ENCODE peak calls at places on chromosomes 5 and 9, in five cellular contexts. C is MM.1S, T is upper lobe of right lung, S is stomach, B is A549. V is an unnamed sample. For H3K4me1, the result is how much of the 10 kb centered on the place peaks cover.

GRCh38 chr5:169576181-169576598 is 7.4 kb upstream of the SPDL1 start:
- DNase-seq in B (no peak), S (no peak), T (no peak), C (no peak), V (no peak)

GRCh38 chr5:855771-856530 is 5.2 kb upstream of the ZDHHC11 start:
- DNase-seq in S (no peak), C (no peak), T (peak), B (peak), V (no peak)

GRCh38 chr5:1750469-1750868 is 49.2 kb downstream of the MRPL36 start:
- DNase-seq in T (peak), S (peak), B (no peak), C (no peak), V (no peak)

GRCh38 chr5:139561655-139562451 is 714 bp downstream of the UBE2D2 start:
- DNase-seq in T (peak), B (peak), C (peak), S (peak), V (no peak)

GRCh38 chr5:81969226-81969625 is 2.6 kb upstream of the ATG10 start:
- DNase-seq in S (no peak), T (no peak), B (no peak), C (no peak), V (no peak)

GRCh38 chr9:124770359-124771020 is 621 bp downstream of the NR6A1 start:
- DNase-seq in C (peak), B (peak), T (no peak), S (no peak), V (peak)

GRCh38 chr5:180136661-180137381 is 65.3 kb upstream of the RNF130 start:
- DNase-seq in C (no peak), T (no peak), B (no peak), S (peak), V (no peak)

GRCh38 chr9:37236822-37237221 is 116.4 kb downstream of the ZCCHC7 start:
- DNase-seq in C (no peak), B (no peak), S (no peak), T (no peak), V (no peak)

GRCh38 chr9:96484521-96484931 is 34.6 kb downstream of the HABP4 start:
- DNase-seq in T (no peak), S (no peak), B (no peak), C (peak), V (no peak)

GRCh38 chr5:26553079-26553478 is 485.3 kb downstream of the CDH9 start:
- DNase-seq in T (no peak), S (no peak), C (no peak), B (peak), V (no peak)

GRCh38 chr9:122029898-122030297 is 63.2 kb downstream of the TTLL11 start:
- DNase-seq in T (no peak), C (no peak), B (peak), S (no peak), V (no peak)

GRCh38 chr5:91318727-91319126 is 64.4 kb downstream of the ARRDC3 start:
- DNase-seq in T (no peak), S (no peak), B (no peak), C (no peak), V (no peak)

GRCh38 chr9:33289501-33289900 is 815 bp upstream of the NFX1 start:
- DNase-seq in T (peak), B (no peak), S (no peak), C (no peak), V (no peak)

GRCh38 chr5:77776606-77777206 is 567 bp upstream of the TBCA start:
- DNase-seq in B (no peak), T (no peak), C (no peak), S (no peak), V (no peak)

GRCh38 chr5:79259810-79260209 is 23.9 kb downstream of the JMY start:
- DNase-seq in S (no peak), B (no peak), C (no peak), T (no peak), V (no peak)

GRCh38 chr9:27379311-27380236 is 82.6 kb upstream of the EQTN start:
- DNase-seq in S (no peak), C (no peak), T (no peak), B (peak), V (no peak)

GRCh38 chr5:151673421-151673820 is 13.3 kb downstream of the SPARC start:
- DNase-seq in S (no peak), T (no peak), C (no peak), B (no peak), V (no peak)

GRCh38 chr9:112819635-112820496 is 69.3 kb downstream of the SNX30 start:
- DNase-seq in T (no peak), S (peak), C (peak), B (peak), V (peak)

GRCh38 chr5:96734871-96735325 is 72.7 kb downstream of the CAST start:
- DNase-seq in S (no peak), T (no peak), C (no peak), B (no peak), V (no peak)

GRCh38 chr9:37969558-37970300 is 65.8 kb upstream of the SLC25A51 start:
- DNase-seq in T (peak), C (no peak), S (no peak), B (no peak), V (no peak)

GRCh38 chr5:3993856-3994473 is 398.3 kb downstream of the IRX1 start:
- DNase-seq in B (no peak), T (no peak), S (no peak), C (no peak), V (no peak)

GRCh38 chr5:131263648-131264452 is at the start of gene CDC42SE2:
- DNase-seq in T (peak), C (peak), B (peak), S (peak), V (peak)

GRCh38 chr5:126857472-126858410 is 80.8 kb downstream of the LMNB1 start:
- DNase-seq in B (no peak), T (no peak), S (no peak), C (no peak), V (no peak)

GRCh38 chr5:119318256-119318914 is 37.4 kb upstream of the TNFAIP8 start:
- DNase-seq in T (no peak), B (no peak), C (no peak), S (no peak), V (no peak)

GRCh38 chr5:150350524-150351344 is 6.8 kb upstream of the TCOF1 start:
- DNase-seq in S (peak), C (peak), T (peak), B (peak), V (peak)

GRCh38 chr9:114799925-114800324 is 5.9 kb downstream of the TNFSF15 start:
- DNase-seq in S (no peak), B (no peak), C (no peak), T (no peak), V (no peak)

GRCh38 chr9:71748280-71748743 is 20.0 kb downstream of the CEMIP2 start:
- DNase-seq in B (no peak), S (no peak), T (no peak), C (no peak), V (no peak)

GRCh38 chr5:90134892-90135291 is 274.7 kb downstream of the CETN3 start:
- DNase-seq in S (peak), B (no peak), T (no peak), C (no peak), V (no peak)

GRCh38 chr5:139689631-139690384 is 41.7 kb downstream of the CXXC5 start:
- DNase-seq in T (no peak), C (peak), S (peak), B (peak), V (no peak)

GRCh38 chr5:10689391-10690081 is 71.5 kb downstream of the DAP start:
- DNase-seq in S (no peak), B (peak), T (no peak), C (peak), V (no peak)

GRCh38 chr5:131323378-131323777 is 59.5 kb downstream of the CDC42SE2 start:
- DNase-seq in C (no peak), T (no peak), B (no peak), S (no peak), V (no peak)

GRCh38 chr9:76803762-76804161 is 39.5 kb downstream of the PCA3 start:
- DNase-seq in C (no peak), T (no peak), B (no peak), S (no peak), V (no peak)

GRCh38 chr9:136087741-136088480 is 7.2 kb downstream of the NACC2 start:
- DNase-seq in T (peak), S (no peak), C (no peak), B (no peak), V (no peak)

GRCh38 chr5:149278811-149279210 is 7.2 kb downstream of the AFAP1L1 start:
- DNase-seq in C (no peak), T (no peak), B (no peak), S (no peak), V (no peak)
- H3K4me1 ChIP-seq in C (under half), T (under half), B (under half), S (under half), V (under half)

GRCh38 chr5:160387445-160387844 is 12.4 kb downstream of the FAM200C start:
- DNase-seq in T (no peak), B (no peak), C (no peak), S (no peak), V (no peak)

GRCh38 chr5:160395111-160395510 is 4.7 kb downstream of the FAM200C start:
- DNase-seq in B (no peak), C (no peak), T (no peak), S (no peak), V (no peak)

GRCh38 chr5:160385496-160385895 is 14.4 kb downstream of the FAM200C start:
- DNase-seq in S (no peak), C (no peak), T (no peak), B (no peak), V (no peak)

GRCh38 chr5:160390787-160391696 is 8.8 kb downstream of the FAM200C start:
- DNase-seq in C (peak), T (no peak), S (no peak), B (peak), V (no peak)
- TF ChIP-seq CTCF in C (peak), T (peak), S (no peak), B (peak), V (no peak)

DNA sequence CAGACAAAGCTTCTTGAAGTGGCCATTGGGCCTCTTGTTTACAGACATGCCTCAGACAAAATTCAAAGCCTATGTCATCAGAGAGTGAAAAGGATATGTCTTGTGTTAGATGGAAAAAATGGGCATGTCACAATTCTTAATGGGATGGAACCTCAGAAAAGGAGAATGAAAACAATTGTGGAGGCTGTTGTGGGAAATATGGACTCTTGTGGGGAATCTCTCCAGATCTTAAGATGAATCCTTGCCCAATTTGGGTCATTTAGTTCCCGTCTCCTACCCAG is 19.5 kb downstream of the SLC22A5 start:
- DNase-seq in T (no peak), C (no peak), B (no peak), S (no peak), V (no peak)
- H3K4me1 ChIP-seq in T (under half), C (under half), B (half or more), S (half or more), V (under half)

DNA sequence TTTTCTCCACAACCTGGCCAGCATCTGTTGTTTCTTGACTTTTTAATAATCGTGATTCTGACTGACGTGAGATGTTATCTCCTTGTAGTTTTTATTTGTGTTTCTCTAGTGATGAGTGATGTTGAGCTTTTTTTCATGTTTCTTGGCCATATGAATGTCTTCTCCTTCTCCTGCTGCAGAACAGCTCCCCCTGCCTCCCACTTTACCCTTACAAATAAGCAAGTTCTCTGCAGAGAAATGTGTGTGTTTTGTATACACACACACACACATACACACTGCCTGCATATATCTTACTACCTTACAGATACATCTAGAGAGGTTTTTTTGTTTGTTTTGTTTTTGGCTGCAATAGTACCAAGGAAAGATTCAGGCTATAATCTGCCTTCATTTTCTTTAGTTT is 88.7 kb upstream of the PHF24 start:
- DNase-seq in S (no peak), T (no peak), B (peak), C (peak), V (no peak)
- TF ChIP-seq CTCF in S (no peak), T (peak), B (peak), C (peak), V (no peak)

DNA sequence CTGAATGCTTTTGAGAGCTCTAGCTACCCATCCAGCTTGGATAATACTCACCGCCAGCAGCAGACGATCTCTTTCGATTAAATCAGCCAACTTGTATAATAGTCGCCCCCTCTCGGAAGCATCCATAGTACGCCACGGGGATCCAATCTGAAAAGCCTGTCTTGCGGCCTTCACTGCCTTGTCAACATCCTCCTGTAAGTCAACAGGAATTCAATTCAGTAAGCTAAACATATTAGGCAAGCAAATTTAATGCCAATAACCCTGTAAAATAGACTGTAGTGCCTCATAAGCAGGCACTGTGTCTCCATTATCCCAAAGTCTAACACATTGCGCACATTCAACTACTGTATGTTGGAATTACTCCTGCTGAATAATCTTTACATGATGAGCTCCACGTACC is 22.0 kb downstream of the ALDH1A1 start:
- DNase-seq in T (no peak), C (no peak), B (peak), S (no peak), V (no peak)
- H3K4me1 ChIP-seq in T (under half), C (under half), B (half or more), S (under half), V (under half)

GRCh38 chr9:4679268-4680177 is at the start of gene CDC37L1:
- DNase-seq in T (peak), B (peak), C (peak), S (peak), V (peak)
- TF ChIP-seq CTCF in T (peak), B (peak), C (peak), S (peak), V (peak)

DNA sequence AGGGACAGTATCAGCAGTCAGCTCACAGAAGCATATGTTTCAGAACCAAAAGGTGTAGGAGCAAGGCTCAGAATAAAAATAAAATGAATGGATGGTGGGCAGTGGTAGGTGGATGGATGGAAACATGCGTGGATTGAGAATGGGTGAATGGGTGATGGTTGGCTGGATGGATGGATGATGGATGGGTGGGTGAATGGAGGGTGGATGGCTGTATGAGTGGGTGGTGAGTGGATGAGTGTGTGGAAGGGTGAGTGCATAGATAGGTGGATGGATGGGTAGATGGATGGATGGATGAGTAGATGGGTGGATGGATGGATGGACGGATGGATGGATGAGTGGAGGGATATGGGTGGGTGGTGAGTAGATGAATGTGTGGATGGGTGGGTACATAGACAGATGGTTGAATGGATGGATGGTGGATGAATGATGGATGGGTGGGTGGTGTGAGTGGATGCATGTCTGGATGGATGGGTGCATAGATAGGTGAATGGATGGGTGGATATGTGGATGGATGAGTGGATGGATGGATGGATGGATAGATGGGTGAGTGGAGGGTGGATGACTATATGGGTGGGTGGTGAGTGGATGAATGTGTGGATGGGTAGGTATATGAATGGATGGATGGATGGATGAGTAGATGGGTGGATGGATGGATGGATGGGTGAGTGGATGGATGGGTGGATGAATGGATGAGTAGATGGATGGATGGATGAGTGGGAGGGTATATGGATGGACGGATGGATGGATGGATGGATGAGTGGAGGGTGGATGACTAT is 164.2 kb downstream of the C9orf50 start:
- DNase-seq in T (no peak), C (no peak), S (no peak), B (no peak), V (no peak)
- H3K4me1 ChIP-seq in T (under half), C (under half), S (under half), B (under half), V (under half)

GRCh38 chr5:20974423-20974822 is 986.4 kb upstream of the CDH18 start:
- DNase-seq in T (no peak), S (no peak), C (no peak), B (no peak), V (no peak)

DNA sequence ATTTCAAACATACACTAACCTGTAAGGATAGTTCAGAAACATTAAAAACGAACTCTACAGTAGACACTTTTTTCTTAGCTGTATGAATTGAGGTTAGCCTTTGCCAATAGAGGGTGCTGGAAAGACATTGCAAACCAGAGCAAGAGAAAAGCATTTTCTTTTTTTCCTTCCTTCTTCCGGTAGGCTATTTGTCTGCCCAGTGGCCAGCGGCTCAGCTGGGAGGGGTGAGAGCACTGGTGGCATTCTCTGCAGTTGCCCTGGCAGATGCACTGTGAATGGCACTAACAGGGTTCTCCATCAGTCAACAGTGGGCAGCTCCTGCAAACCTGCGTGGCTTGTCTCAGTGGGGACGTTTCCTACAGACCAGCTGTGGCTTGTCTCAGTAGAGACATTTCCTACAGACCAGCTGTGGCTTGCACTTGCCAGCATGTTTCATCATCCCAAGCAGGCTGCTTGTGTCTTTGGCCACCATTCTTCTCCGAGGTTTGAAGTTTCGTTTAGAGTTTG is 984.5 kb upstream of the CDH18 start:
- DNase-seq in S (no peak), T (peak), B (peak), C (peak), V (no peak)
- TF ChIP-seq CTCF in S (no peak), T (peak), B (peak), C (peak), V (peak)

V was measured in prostate gland.